ENCODE peak calls at places on chromosomes 7 and 10, in ten cellular contexts. One of them, this sample, is unnamed.

GRCh38 chr10:7082967-7083366 is 327.9 kb downstream of the SFMBT2 start:
- DNase-seq in A549: no peak
- DNase-seq in cardiac muscle cell: peak
- DNase-seq in astrocyte: peak
- DNase-seq in CD4-positive, alpha-beta T cell: no peak
- DNase-seq in AG04450: no peak
- DNase-seq in K562: no peak
- DNase-seq in tibial nerve: no peak
- DNase-seq in fibroblast of lung: no peak
- DNase-seq in stomach: no peak
- DNase-seq in this sample: no peak

GRCh38 chr7:94011714-94012353 is 7.7 kb upstream of the BET1 start:
- DNase-seq in A549: no peak
- DNase-seq in cardiac muscle cell: no peak
- DNase-seq in astrocyte: no peak
- DNase-seq in CD4-positive, alpha-beta T cell: no peak
- DNase-seq in AG04450: no peak
- DNase-seq in K562: no peak
- DNase-seq in tibial nerve: no peak
- DNase-seq in fibroblast of lung: no peak
- DNase-seq in stomach: no peak
- DNase-seq in this sample: no peak

GRCh38 chr10:103833731-103834365 is 21.5 kb downstream of the SH3PXD2A start:
- DNase-seq in A549: peak
- DNase-seq in cardiac muscle cell: peak
- DNase-seq in astrocyte: no peak
- DNase-seq in CD4-positive, alpha-beta T cell: no peak
- DNase-seq in AG04450: no peak
- DNase-seq in K562: peak
- DNase-seq in tibial nerve: peak
- DNase-seq in fibroblast of lung: peak
- DNase-seq in stomach: no peak
- DNase-seq in this sample: no peak

GRCh38 chr7:87225696-87226095 is 6.2 kb upstream of the TMEM243 start:
- DNase-seq in A549: no peak
- DNase-seq in cardiac muscle cell: no peak
- DNase-seq in astrocyte: peak
- DNase-seq in CD4-positive, alpha-beta T cell: no peak
- DNase-seq in AG04450: no peak
- DNase-seq in K562: no peak
- DNase-seq in tibial nerve: no peak
- DNase-seq in fibroblast of lung: peak
- DNase-seq in stomach: no peak
- DNase-seq in this sample: peak

GRCh38 chr7:140745654-140746053 is 49.1 kb downstream of the NDUFB2 start:
- DNase-seq in A549: no peak
- DNase-seq in cardiac muscle cell: no peak
- DNase-seq in astrocyte: no peak
- DNase-seq in CD4-positive, alpha-beta T cell: no peak
- DNase-seq in AG04450: no peak
- DNase-seq in K562: no peak
- DNase-seq in tibial nerve: no peak
- DNase-seq in fibroblast of lung: no peak
- DNase-seq in stomach: no peak
- DNase-seq in this sample: no peak

GRCh38 chr7:157497367-157497743 is 160.6 kb downstream of the DNAJB6 start:
- DNase-seq in A549: no peak
- DNase-seq in cardiac muscle cell: no peak
- DNase-seq in astrocyte: no peak
- DNase-seq in CD4-positive, alpha-beta T cell: no peak
- DNase-seq in AG04450: no peak
- DNase-seq in K562: no peak
- DNase-seq in tibial nerve: no peak
- DNase-seq in fibroblast of lung: no peak
- DNase-seq in stomach: peak
- DNase-seq in this sample: no peak

GRCh38 chr7:135204876-135205275 is 6.5 kb downstream of the WDR91 start:
- DNase-seq in A549: no peak
- DNase-seq in cardiac muscle cell: no peak
- DNase-seq in astrocyte: peak
- DNase-seq in CD4-positive, alpha-beta T cell: no peak
- DNase-seq in AG04450: no peak
- DNase-seq in K562: no peak
- DNase-seq in tibial nerve: no peak
- DNase-seq in fibroblast of lung: no peak
- DNase-seq in stomach: no peak
- DNase-seq in this sample: peak

GRCh38 chr7:156050636-156051569 is 238.6 kb upstream of the SHH start:
- DNase-seq in A549: no peak
- DNase-seq in cardiac muscle cell: no peak
- DNase-seq in astrocyte: no peak
- DNase-seq in CD4-positive, alpha-beta T cell: no peak
- DNase-seq in AG04450: no peak
- DNase-seq in K562: no peak
- DNase-seq in tibial nerve: no peak
- DNase-seq in fibroblast of lung: no peak
- DNase-seq in stomach: no peak
- DNase-seq in this sample: no peak

GRCh38 chr10:57948796-57949195 is 318.9 kb downstream of the IPMK start:
- DNase-seq in A549: no peak
- DNase-seq in cardiac muscle cell: no peak
- DNase-seq in astrocyte: no peak
- DNase-seq in CD4-positive, alpha-beta T cell: no peak
- DNase-seq in AG04450: no peak
- DNase-seq in K562: no peak
- DNase-seq in tibial nerve: no peak
- DNase-seq in fibroblast of lung: peak
- DNase-seq in stomach: no peak
- DNase-seq in this sample: no peak

GRCh38 chr10:1153805-1154351 is 97.7 kb downstream of the WDR37 start:
- DNase-seq in A549: no peak
- DNase-seq in cardiac muscle cell: no peak
- DNase-seq in astrocyte: no peak
- DNase-seq in CD4-positive, alpha-beta T cell: no peak
- DNase-seq in AG04450: no peak
- DNase-seq in K562: no peak
- DNase-seq in tibial nerve: no peak
- DNase-seq in fibroblast of lung: no peak
- DNase-seq in stomach: peak
- DNase-seq in this sample: no peak

GRCh38 chr7:99314504-99314903 is 11.2 kb upstream of the ARPC1A start:
- DNase-seq in A549: no peak
- DNase-seq in cardiac muscle cell: no peak
- DNase-seq in astrocyte: no peak
- DNase-seq in CD4-positive, alpha-beta T cell: no peak
- DNase-seq in AG04450: no peak
- DNase-seq in K562: no peak
- DNase-seq in tibial nerve: no peak
- DNase-seq in fibroblast of lung: no peak
- DNase-seq in stomach: peak
- DNase-seq in this sample: peak

GRCh38 chr7:103695496-103695895 is 249.5 kb upstream of the SLC26A5 start:
- DNase-seq in A549: no peak
- DNase-seq in cardiac muscle cell: no peak
- DNase-seq in astrocyte: no peak
- DNase-seq in CD4-positive, alpha-beta T cell: no peak
- DNase-seq in AG04450: no peak
- DNase-seq in K562: no peak
- DNase-seq in tibial nerve: no peak
- DNase-seq in fibroblast of lung: no peak
- DNase-seq in stomach: no peak
- DNase-seq in this sample: no peak

DNA sequence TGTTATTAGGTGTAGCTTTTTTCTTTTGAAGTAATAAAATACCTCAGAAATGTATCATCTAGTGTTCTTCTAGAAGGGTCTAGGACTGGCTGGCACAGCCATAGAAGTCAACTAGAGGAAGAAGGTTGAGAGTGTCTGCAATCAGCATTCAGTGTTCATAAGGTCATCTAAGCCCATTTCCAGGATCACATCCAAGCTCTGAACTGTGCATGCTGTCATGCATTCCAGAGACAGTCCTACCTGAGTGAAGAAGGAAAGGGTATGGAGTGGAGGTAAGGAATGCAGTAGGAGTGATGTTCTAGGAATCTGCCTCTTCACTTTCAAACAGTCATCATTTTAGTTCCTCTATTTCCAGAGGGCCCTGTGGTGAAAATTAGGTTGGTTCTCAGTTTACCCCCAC is 789.7 kb downstream of the GATA3 start:
- DNase-seq in A549: no peak
- DNase-seq in cardiac muscle cell: no peak
- DNase-seq in astrocyte: no peak
- DNase-seq in CD4-positive, alpha-beta T cell: no peak
- DNase-seq in AG04450: no peak
- DNase-seq in K562: no peak
- DNase-seq in tibial nerve: no peak
- DNase-seq in fibroblast of lung: no peak
- DNase-seq in stomach: no peak
- DNase-seq in this sample: no peak
- H3K27ac ChIP-seq in A549: no peak
- H3K27ac ChIP-seq in cardiac muscle cell: no peak
- H3K27ac ChIP-seq in astrocyte: no peak
- H3K27ac ChIP-seq in CD4-positive, alpha-beta T cell: no peak
- H3K27ac ChIP-seq in AG04450: no peak
- H3K27ac ChIP-seq in K562: no peak
- H3K27ac ChIP-seq in tibial nerve: no peak
- H3K27ac ChIP-seq in fibroblast of lung: no peak
- H3K27ac ChIP-seq in stomach: no peak
- H3K27ac ChIP-seq in this sample: no peak

GRCh38 chr10:8194050-8194449 is 139.6 kb downstream of the GATA3 start:
- DNase-seq in A549: no peak
- DNase-seq in cardiac muscle cell: no peak
- DNase-seq in astrocyte: no peak
- DNase-seq in CD4-positive, alpha-beta T cell: no peak
- DNase-seq in AG04450: no peak
- DNase-seq in K562: no peak
- DNase-seq in tibial nerve: no peak
- DNase-seq in fibroblast of lung: no peak
- DNase-seq in stomach: no peak
- DNase-seq in this sample: no peak
- H3K27ac ChIP-seq in A549: no peak
- H3K27ac ChIP-seq in cardiac muscle cell: no peak
- H3K27ac ChIP-seq in astrocyte: no peak
- H3K27ac ChIP-seq in CD4-positive, alpha-beta T cell: no peak
- H3K27ac ChIP-seq in AG04450: no peak
- H3K27ac ChIP-seq in K562: no peak
- H3K27ac ChIP-seq in tibial nerve: no peak
- H3K27ac ChIP-seq in fibroblast of lung: no peak
- H3K27ac ChIP-seq in stomach: no peak
- H3K27ac ChIP-seq in this sample: no peak

GRCh38 chr10:11830836-11831519 is 7.8 kb downstream of the PROSER2 start:
- DNase-seq in A549: no peak
- DNase-seq in cardiac muscle cell: no peak
- DNase-seq in astrocyte: peak
- DNase-seq in CD4-positive, alpha-beta T cell: no peak
- DNase-seq in AG04450: no peak
- DNase-seq in K562: no peak
- DNase-seq in tibial nerve: no peak
- DNase-seq in fibroblast of lung: no peak
- DNase-seq in stomach: peak
- DNase-seq in this sample: no peak

GRCh38 chr10:11827414-11827813 is 4.3 kb downstream of the PROSER2 start:
- DNase-seq in A549: no peak
- DNase-seq in cardiac muscle cell: no peak
- DNase-seq in astrocyte: no peak
- DNase-seq in CD4-positive, alpha-beta T cell: no peak
- DNase-seq in AG04450: no peak
- DNase-seq in K562: no peak
- DNase-seq in tibial nerve: no peak
- DNase-seq in fibroblast of lung: no peak
- DNase-seq in stomach: no peak
- DNase-seq in this sample: no peak

GRCh38 chr10:11827006-11827405 is 3.9 kb downstream of the PROSER2 start:
- DNase-seq in A549: no peak
- DNase-seq in cardiac muscle cell: no peak
- DNase-seq in astrocyte: no peak
- DNase-seq in CD4-positive, alpha-beta T cell: no peak
- DNase-seq in AG04450: no peak
- DNase-seq in K562: no peak
- DNase-seq in tibial nerve: no peak
- DNase-seq in fibroblast of lung: no peak
- DNase-seq in stomach: no peak
- DNase-seq in this sample: no peak

GRCh38 chr10:11831520-11831951 is 8.4 kb downstream of the PROSER2 start:
- DNase-seq in A549: no peak
- DNase-seq in cardiac muscle cell: no peak
- DNase-seq in astrocyte: no peak
- DNase-seq in CD4-positive, alpha-beta T cell: no peak
- DNase-seq in AG04450: no peak
- DNase-seq in K562: no peak
- DNase-seq in tibial nerve: no peak
- DNase-seq in fibroblast of lung: no peak
- DNase-seq in stomach: no peak
- DNase-seq in this sample: no peak

DNA sequence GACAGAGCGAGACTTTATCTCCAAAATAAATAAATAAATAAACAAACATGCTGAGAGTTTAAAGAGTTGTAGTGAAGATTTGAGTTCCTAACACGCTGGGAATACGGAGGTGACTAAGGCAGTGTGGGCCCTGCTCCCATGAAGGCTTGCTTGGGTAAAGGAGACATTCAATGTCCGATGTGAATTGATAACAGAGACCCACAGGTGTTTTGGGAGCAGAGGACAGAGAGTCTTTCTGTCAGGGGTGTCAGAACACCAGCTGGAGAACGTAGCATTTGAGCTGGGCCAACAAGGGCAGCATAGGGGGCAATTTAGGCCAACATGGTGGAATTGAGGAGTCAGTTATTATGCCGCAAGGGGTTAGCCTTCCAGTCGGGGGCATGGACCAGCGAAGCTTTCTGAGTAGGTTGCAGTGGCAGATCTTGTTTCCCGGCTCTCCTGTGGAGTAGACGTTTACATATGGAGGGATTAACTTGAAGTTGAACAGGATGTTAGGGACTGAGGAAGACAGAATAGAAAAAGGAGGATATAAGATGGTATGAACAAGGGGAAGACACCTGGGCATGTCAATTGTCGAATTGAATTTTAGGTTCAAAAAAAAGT is 5.6 kb downstream of the PROSER2 start:
- DNase-seq in A549: no peak
- DNase-seq in cardiac muscle cell: no peak
- DNase-seq in astrocyte: no peak
- DNase-seq in CD4-positive, alpha-beta T cell: no peak
- DNase-seq in AG04450: no peak
- DNase-seq in K562: no peak
- DNase-seq in tibial nerve: no peak
- DNase-seq in fibroblast of lung: no peak
- DNase-seq in stomach: no peak
- DNase-seq in this sample: no peak
- H3K27ac ChIP-seq in A549: no peak
- H3K27ac ChIP-seq in cardiac muscle cell: no peak
- H3K27ac ChIP-seq in astrocyte: no peak
- H3K27ac ChIP-seq in CD4-positive, alpha-beta T cell: no peak
- H3K27ac ChIP-seq in AG04450: no peak
- H3K27ac ChIP-seq in K562: no peak
- H3K27ac ChIP-seq in tibial nerve: no peak
- H3K27ac ChIP-seq in fibroblast of lung: no peak
- H3K27ac ChIP-seq in stomach: no peak
- H3K27ac ChIP-seq in this sample: peak

DNA sequence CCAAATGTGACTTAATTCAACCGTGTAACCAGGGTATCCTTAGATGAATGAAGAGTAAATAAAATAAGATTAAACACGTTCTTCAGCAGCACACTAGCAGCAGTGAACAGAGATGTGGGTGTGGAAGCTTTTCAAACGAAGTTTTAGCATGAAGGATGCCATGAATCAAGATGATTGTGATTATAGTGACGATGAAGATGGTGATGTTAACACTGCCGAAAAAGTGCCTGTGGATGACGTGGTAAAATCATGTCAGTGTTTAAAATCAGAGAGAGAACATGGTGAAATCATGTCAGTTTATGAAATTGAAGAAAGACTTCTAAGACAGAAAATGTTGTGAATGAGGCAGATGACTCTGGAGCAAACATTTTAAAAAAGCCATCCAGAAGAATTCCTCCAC is 19.2 kb downstream of the LCOR start:
- DNase-seq in A549: no peak
- DNase-seq in cardiac muscle cell: no peak
- DNase-seq in astrocyte: no peak
- DNase-seq in CD4-positive, alpha-beta T cell: no peak
- DNase-seq in AG04450: no peak
- DNase-seq in K562: no peak
- DNase-seq in tibial nerve: no peak
- DNase-seq in fibroblast of lung: no peak
- DNase-seq in stomach: no peak
- DNase-seq in this sample: no peak
- H3K27ac ChIP-seq in A549: peak
- H3K27ac ChIP-seq in cardiac muscle cell: no peak
- H3K27ac ChIP-seq in astrocyte: peak
- H3K27ac ChIP-seq in CD4-positive, alpha-beta T cell: no peak
- H3K27ac ChIP-seq in AG04450: peak
- H3K27ac ChIP-seq in K562: no peak
- H3K27ac ChIP-seq in tibial nerve: no peak
- H3K27ac ChIP-seq in fibroblast of lung: peak
- H3K27ac ChIP-seq in stomach: peak
- H3K27ac ChIP-seq in this sample: peak